ENCODE peak calls at places on chromosomes 16 and 17, in ten cellular contexts. I is AG04450, G is A549, A is AG10803, F is ascending aorta, O is HFFc6, E is bronchial epithelial cell, Z is fibroblast of pulmonary artery, V is fibroblast of lung, U is HCT116. P is an unnamed sample.
A peak's percentile ranks its signal among the peaks of the same experiment; 100 is the strongest.

GRCh38 chr17:38958326-38958725 is 8.9 kb downstream of the FBXO47 start:
- DNase-seq in F (no peak), U (no peak), G (no peak), I (no peak), Z (peak; percentile 43), A (peak; percentile 48), O (peak; percentile 11), E (no peak), V (peak; percentile 47), P (no peak)

GRCh38 chr17:17886747-17887146 is 50.0 kb upstream of the SREBF1 start:
- DNase-seq in V (no peak), I (no peak), E (no peak), G (no peak), F (no peak), Z (no peak), A (no peak), O (no peak), U (no peak), P (no peak)

GRCh38 chr16:85984947-85985451 is 86.0 kb downstream of the IRF8 start:
- DNase-seq in E (no peak), U (no peak), V (no peak), I (no peak), Z (no peak), F (peak; percentile 55), O (no peak), A (no peak), G (no peak), P (no peak)

GRCh38 chr16:57519796-57520360 is 16.5 kb downstream of the CCDC102A start:
- DNase-seq in F (peak; percentile 86), Z (peak; percentile 75), E (peak; percentile 37), U (peak; percentile 41), O (peak; percentile 45), A (peak; percentile 47), V (peak; percentile 36), I (no peak), G (peak; percentile 91), P (peak; percentile 89)

GRCh38 chr17:61467416-61468262 is 15.4 kb downstream of the TBX4 start:
- DNase-seq in U (peak; percentile 59), G (no peak), F (no peak), I (no peak), Z (peak; percentile 46), A (peak; percentile 40), V (peak; percentile 53), O (peak; percentile 9), E (no peak), P (no peak)

GRCh38 chr16:31471875-31472558 is at the start of gene TGFB1I1:
- DNase-seq in O (peak; percentile 59), G (peak; percentile 56), U (no peak), F (peak; percentile 89), Z (peak; percentile 85), A (peak; percentile 84), I (peak; percentile 59), V (peak; percentile 87), E (peak; percentile 32), P (no peak)

GRCh38 chr16:69563605-69564580 is 1.9 kb upstream of the NFAT5 start:
- DNase-seq in G (no peak), U (no peak), A (no peak), Z (peak; percentile 17), F (no peak), V (peak; percentile 22), E (peak; percentile 84), I (no peak), O (peak; percentile 39), P (peak; percentile 64)

GRCh38 chr17:65467156-65467555 is 94.3 kb downstream of the AXIN2 start:
- DNase-seq in Z (no peak), E (no peak), G (no peak), O (no peak), F (no peak), I (no peak), A (no peak), V (no peak), U (no peak), P (no peak)

GRCh38 chr17:50064253-50064991 is 8.5 kb downstream of the ITGA3 start:
- DNase-seq in Z (peak; percentile 95), U (peak; percentile 86), E (peak; percentile 95), A (peak; percentile 95), V (peak; percentile 97), F (peak; percentile 94), O (peak; percentile 97), G (peak; percentile 94), I (peak; percentile 85), P (no peak)

GRCh38 chr17:1162116-1162855 is 17.5 kb downstream of the ABR start:
- DNase-seq in A (no peak), F (no peak), I (no peak), Z (no peak), O (no peak), G (no peak), E (no peak), U (no peak), V (no peak), P (no peak)

GRCh38 chr17:1165836-1166235 is 13.9 kb downstream of the ABR start:
- DNase-seq in E (no peak), Z (no peak), O (no peak), U (no peak), G (no peak), A (no peak), F (no peak), I (no peak), V (no peak), P (no peak)

GRCh38 chr17:1160591-1161041 is 19.2 kb downstream of the ABR start:
- DNase-seq in F (no peak), A (no peak), O (no peak), V (peak; percentile 58), U (no peak), G (no peak), I (no peak), E (no peak), Z (no peak), P (no peak)

GRCh38 chr17:1168537-1169234 is 11.1 kb downstream of the ABR start:
- DNase-seq in V (no peak), E (no peak), I (no peak), Z (no peak), U (no peak), A (no peak), G (no peak), O (no peak), F (no peak), P (no peak)

DNA sequence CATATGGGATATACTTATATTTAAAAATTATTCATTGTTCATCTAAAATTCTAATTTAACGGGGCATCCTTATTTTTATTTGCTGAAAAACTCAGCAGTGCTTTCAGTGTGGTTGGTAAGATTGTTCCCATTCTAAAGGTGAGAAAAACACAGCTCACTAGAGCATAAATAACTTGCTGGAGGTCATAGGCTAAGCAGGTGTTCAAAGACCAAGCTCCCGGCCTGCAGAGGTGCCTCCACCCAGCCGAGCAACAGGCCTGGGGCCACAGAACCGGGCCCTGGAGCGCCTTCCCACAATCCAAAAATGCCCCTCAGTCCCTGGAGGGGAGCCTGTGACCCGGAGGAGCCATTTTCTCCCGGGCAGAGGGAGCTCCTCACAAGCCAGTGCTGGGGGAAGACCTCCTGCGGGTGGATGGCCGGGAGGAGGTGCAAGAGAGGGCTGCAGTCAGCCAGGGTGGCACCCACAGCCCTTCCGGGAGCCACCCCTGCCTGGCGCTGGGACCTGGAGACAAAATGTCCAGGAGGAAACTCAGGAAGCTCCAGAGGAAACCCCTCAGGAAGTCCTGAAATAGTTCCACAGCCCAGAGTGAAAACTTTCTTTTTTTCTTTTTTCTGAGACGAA is 14.7 kb downstream of the ABR start:
- DNase-seq in G (no peak), A (no peak), U (no peak), O (no peak), F (no peak), V (no peak), I (no peak), E (no peak), Z (no peak), P (peak; percentile 73)
- TF ChIP-seq CTCF in G (no peak), A (no peak), U (no peak), O (no peak), F (no peak), V (no peak), I (no peak), E (no peak), Z (no peak), P (no peak)

DNA sequence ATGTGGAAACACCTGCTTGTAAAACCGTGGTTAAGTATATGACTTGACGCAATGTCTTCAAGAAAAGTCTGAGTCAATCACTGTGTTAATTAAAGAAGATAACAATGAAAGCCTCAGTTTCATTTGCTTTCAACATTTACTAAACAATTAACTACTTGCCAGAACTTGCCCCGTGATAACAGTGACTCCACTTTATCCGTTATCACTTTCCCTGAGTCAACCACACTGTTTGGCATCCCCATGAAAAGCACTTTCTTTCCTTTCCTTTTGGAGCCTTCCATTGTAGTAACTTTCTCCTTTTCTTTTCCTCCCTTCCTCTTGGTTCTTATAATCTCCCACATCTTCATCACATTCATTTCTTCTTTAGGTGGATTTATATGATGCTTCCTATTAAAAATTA is 435.1 kb upstream of the GOT2 start:
- DNase-seq in O (no peak), V (no peak), E (peak; percentile 28), A (no peak), G (no peak), I (no peak), F (no peak), U (no peak), Z (no peak), P (no peak)
- TF ChIP-seq CTCF in O (no peak), V (no peak), E (no peak), A (no peak), G (no peak), I (no peak), F (no peak), U (no peak), Z (no peak), P (no peak)

GRCh38 chr17:57106107-57106835 is 21.2 kb downstream of the AKAP1 start:
- DNase-seq in A (no peak), E (no peak), I (no peak), F (no peak), G (no peak), Z (no peak), V (no peak), O (no peak), U (peak; percentile 64), P (no peak)
- TF ChIP-seq CTCF in A (no peak), E (peak; percentile 29), I (peak; percentile 16), F (peak; percentile 23), G (peak; percentile 52), Z (peak; percentile 15), V (peak; percentile 13), O (peak; percentile 65), U (peak; percentile 61), P (peak; percentile 16)

GRCh38 chr16:70741779-70742125 is 55.9 kb upstream of the MTSS2 start:
- DNase-seq in U (no peak), A (no peak), G (no peak), V (no peak), O (no peak), F (no peak), Z (no peak), E (no peak), I (no peak), P (no peak)
- TF ChIP-seq CTCF in U (no peak), A (no peak), G (no peak), V (no peak), O (no peak), F (no peak), Z (no peak), E (no peak), I (no peak), P (no peak)